ENCODE peak calls at places on chromosomes 1 and 21, in four cellular contexts. W is H1, C is K562, K is HepG2. U is an unnamed sample.

GRCh38 chr1:227949341-227949921 is 1.7 kb upstream of the WNT9A start:
- DNase-seq in W (no peak), K (no peak), C (no peak), U (no peak)

GRCh38 chr1:10046356-10047085 is 13.8 kb downstream of the UBE4B start:
- DNase-seq in W (no peak), C (no peak), K (no peak), U (no peak)

GRCh38 chr1:9231648-9232332 is 2.8 kb upstream of the H6PD start:
- DNase-seq in C (no peak), K (no peak), W (no peak), U (no peak)

GRCh38 chr1:153697191-153697872 is 18.8 kb downstream of the NPR1 start:
- DNase-seq in C (peak), K (peak), W (peak), U (no peak)

GRCh38 chr1:208238710-208239517 is 5.3 kb downstream of the PLXNA2 start:
- DNase-seq in C (peak), W (no peak), K (no peak), U (no peak)

GRCh38 chr21:21547368-21547953 is 549.3 kb downstream of the NCAM2 start:
- DNase-seq in K (no peak), W (no peak), C (no peak), U (no peak)

GRCh38 chr1:207049974-207050391 is 1.0 kb downstream of the YOD1 start:
- DNase-seq in W (no peak), K (peak), C (peak), U (no peak)

GRCh38 chr21:45115141-45115540 is 40.8 kb downstream of the ADARB1 start:
- DNase-seq in C (no peak), K (no peak), W (no peak), U (no peak)

GRCh38 chr1:208068441-208068840 is 157.5 kb upstream of the CD34 start:
- DNase-seq in C (no peak), K (no peak), W (no peak), U (no peak)

GRCh38 chr1:18941221-18942141 is 15.0 kb downstream of the IFFO2 start:
- DNase-seq in C (no peak), W (no peak), K (peak), U (no peak)

GRCh38 chr1:89254658-89255287 is 17.9 kb downstream of the GBP5 start:
- DNase-seq in C (no peak), W (no peak), K (no peak), U (no peak)

GRCh38 chr1:211259596-211260126 is 495 bp downstream of the RCOR3 start:
- DNase-seq in C (peak), W (no peak), K (peak), U (no peak)

DNA sequence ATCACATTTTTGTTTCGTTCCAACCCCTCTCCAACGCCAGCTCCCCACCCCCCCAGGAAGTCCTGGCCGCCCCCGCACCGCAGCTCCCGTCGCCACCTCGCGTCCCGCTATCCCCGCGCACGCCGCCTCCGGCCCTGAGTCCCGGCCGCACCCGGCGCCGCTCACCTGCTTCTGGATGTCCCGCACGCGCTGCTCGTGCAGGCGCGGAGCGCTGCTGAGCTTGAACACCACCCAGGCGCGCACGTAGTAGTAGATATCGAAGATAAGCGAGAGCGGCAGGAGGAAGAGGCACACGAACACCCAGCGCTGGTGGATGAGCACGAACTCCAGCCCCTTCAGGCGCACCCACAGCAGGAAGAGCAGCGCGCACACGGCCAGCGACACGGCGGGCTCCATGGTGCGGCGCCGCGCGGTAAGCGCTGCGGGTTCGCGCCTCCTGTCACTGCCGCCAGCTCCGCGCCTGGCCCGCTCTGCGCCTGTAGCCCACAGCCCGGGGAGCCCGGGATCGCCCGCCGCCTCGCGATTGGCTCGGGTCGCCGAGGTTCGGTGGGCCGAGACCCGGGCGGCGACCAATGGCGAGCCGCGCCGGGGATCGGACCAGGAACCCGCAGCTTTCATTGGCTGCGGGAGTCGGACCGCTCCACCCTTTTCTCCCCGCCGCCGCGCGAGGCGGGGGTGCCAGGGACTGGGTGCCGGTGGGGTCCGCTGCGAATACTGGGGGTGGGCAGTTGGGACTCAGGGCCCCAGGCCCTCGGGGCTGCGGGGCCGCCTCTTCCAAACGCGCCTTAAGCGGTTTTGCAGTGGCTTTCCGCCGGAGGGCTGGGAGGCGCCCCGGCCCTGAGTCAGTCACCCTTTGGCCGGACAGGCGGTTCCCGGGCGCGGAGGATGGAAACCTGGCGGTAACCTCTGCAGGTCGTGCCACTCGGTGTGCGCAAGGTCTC is at the start of gene DHCR24:
- DNase-seq in C (peak), W (peak), K (peak), U (peak)
- TF ChIP-seq EP300 in C (no peak), W (no peak), K (no peak), U (no peak)

GRCh38 chr1:203656796-203657620 is 30.4 kb downstream of the ATP2B4 start:
- DNase-seq in K (no peak), W (no peak), C (no peak), U (no peak)
- TF ChIP-seq ATF3 in K (no peak), W (no peak), C (no peak), U (no peak)

GRCh38 chr1:180593382-180593781 is 34.6 kb downstream of the OVAAL start:
- DNase-seq in W (no peak), K (no peak), C (no peak), U (no peak)

GRCh38 chr1:180597520-180597919 is 34.3 kb upstream of the XPR1 start:
- DNase-seq in C (no peak), W (no peak), K (no peak), U (no peak)

GRCh38 chr1:180598333-180598979 is 33.4 kb upstream of the XPR1 start:
- DNase-seq in W (no peak), C (no peak), K (peak), U (no peak)

GRCh38 chr1:180595966-180596365 is 35.9 kb upstream of the XPR1 start:
- DNase-seq in C (no peak), K (no peak), W (no peak), U (no peak)

GRCh38 chr1:180594723-180595122 is 36.0 kb downstream of the OVAAL start:
- DNase-seq in C (peak), K (no peak), W (no peak), U (no peak)
- TF ChIP-seq EP300 in C (no peak), K (no peak), W (no peak), U (no peak)

DNA sequence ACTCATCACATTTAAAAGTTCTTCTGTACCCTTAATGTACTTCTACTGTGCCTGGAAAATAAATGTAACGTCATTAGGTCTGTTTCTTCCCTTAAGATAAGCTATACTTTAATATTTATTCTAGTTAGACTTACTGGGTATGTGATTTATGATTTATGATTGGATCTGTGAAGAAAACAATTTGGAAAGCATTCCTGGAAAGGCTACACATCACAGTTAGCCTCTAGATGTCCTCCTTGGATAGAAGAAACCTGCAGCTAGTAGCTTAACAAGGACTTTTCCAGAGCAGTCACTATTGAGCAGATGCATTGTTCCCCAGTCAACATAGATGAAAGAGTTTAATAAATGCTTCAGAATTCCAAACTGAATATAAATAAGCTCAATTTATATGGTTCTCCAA is 22.2 kb upstream of the ABL2 start:
- DNase-seq in C (peak), K (peak), W (no peak), U (no peak)
- TF ChIP-seq ATF3 in C (no peak), K (no peak), W (no peak), U (no peak)

DNA sequence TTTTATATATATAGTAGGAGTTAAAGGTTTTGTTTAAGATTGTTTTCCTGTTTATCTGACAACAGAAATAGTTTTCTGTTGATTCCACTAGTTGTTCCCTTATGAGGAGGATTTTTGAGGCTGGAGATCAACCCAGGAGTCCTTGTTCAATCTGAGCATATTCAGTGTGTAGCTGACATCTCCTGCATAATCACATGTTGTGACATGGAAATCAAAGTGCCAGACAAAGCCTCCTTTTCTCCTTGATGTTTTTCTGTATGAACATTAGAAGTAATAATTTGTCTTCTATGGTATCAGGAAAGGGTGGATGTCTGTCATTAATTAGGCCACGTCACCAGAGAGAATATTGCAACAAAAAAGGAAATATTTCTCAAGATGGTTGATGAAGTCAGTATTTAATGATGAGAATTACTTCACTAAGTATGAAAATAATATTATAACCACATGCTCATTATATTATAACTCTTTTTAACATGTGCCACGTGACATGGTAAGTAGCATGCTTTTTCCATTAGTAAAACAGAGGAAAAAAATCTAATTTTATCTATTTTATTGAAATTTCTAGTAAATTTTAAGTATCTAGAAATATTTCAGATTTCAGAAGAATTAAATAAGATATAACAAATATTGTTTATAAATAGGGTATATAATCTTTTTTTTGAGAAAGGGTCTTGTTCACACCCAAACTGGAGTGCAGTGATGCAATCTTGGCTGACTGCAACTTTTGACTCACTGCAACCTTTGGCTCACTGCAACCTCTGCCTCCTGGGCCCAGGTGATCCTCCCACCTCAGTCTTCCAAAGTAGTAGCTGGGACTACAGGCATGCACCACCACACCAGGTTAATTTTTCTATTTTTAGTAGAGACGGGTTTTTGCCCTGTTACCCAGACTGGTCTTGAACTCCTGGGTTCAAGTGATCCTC is 223.5 kb downstream of the HMCN1 start:
- DNase-seq in W (no peak), C (no peak), K (no peak), U (no peak)
- TF ChIP-seq EP300 in W (no peak), C (no peak), K (no peak), U (no peak)

GRCh38 chr1:179241716-179242115 is 12.2 kb upstream of the ABL2 start:
- DNase-seq in C (no peak), K (no peak), W (no peak), U (no peak)
- TF ChIP-seq ATF3 in C (no peak), K (no peak), W (no peak), U (no peak)

GRCh38 chr1:182348916-182349747 is 42.5 kb downstream of the GLUL start:
- DNase-seq in C (no peak), K (no peak), W (no peak), U (no peak)
- TF ChIP-seq EP300 in C (no peak), K (no peak), W (no peak), U (no peak)

GRCh38 chr21:16569679-16570078 is 839.9 kb downstream of the USP25 start:
- DNase-seq in K (no peak), C (no peak), W (no peak), U (no peak)
- TF ChIP-seq ATF3 in K (no peak), C (no peak), W (no peak), U (no peak)

U was measured in GM12878.